ENCODE peak calls at places on chromosomes 3 and 15, in four cellular contexts. Y is tibial artery; M is IMR-90; G is naive thymus-derived CD4-positive, alpha-beta T cell. I is an unnamed sample. For H3K9me3, the result is how much of the 10 kb centered on the place peaks cover.

GRCh38 chr3:195080125-195080524 is 190.8 kb downstream of the XXYLT1 start:
- DNase-seq in Y (no peak), M (no peak), G (no peak), I (no peak)

GRCh38 chr3:123412076-123412475 is 36.8 kb downstream of the ADCY5 start:
- DNase-seq in Y (no peak), M (no peak), G (no peak), I (no peak)

GRCh38 chr3:72177075-72178050 is 392.4 kb upstream of the PROK2 start:
- DNase-seq in G (peak), M (peak), Y (peak), I (no peak)

GRCh38 chr15:68687136-68687735 is 108.4 kb downstream of the CORO2B start:
- DNase-seq in G (no peak), Y (peak), M (no peak), I (no peak)

GRCh38 chr15:47333758-47334157 is 383.5 kb upstream of the SEMA6D start:
- DNase-seq in M (peak), G (no peak), Y (no peak), I (no peak)

GRCh38 chr15:90869601-90870353 is 1.4 kb downstream of the FURIN start:
- DNase-seq in M (peak), Y (peak), G (no peak), I (no peak)

GRCh38 chr3:62926494-62926893 is 51.3 kb upstream of the CADPS start:
- DNase-seq in G (no peak), Y (no peak), M (no peak), I (no peak)

GRCh38 chr3:88957751-88958452 is 149.5 kb upstream of the EPHA3 start:
- DNase-seq in M (peak), Y (no peak), G (no peak), I (no peak)

GRCh38 chr3:187739561-187740445 is 5.5 kb downstream of the BCL6 start:
- DNase-seq in Y (peak), G (peak), M (peak), I (peak)

GRCh38 chr3:101941253-101942039 is 92.1 kb downstream of the NFKBIZ start:
- DNase-seq in Y (no peak), G (no peak), M (peak), I (no peak)

GRCh38 chr3:125118600-125118999 is 62.8 kb upstream of the HEG1 start:
- DNase-seq in Y (no peak), M (no peak), G (no peak), I (no peak)

GRCh38 chr15:40103124-40103858 is 5.4 kb downstream of the BMF start:
- DNase-seq in G (no peak), M (peak), Y (peak), I (no peak)

GRCh38 chr3:188562163-188562562 is 408.2 kb downstream of the LPP start:
- DNase-seq in Y (no peak), M (no peak), G (no peak), I (no peak)

GRCh38 chr3:120090422-120090821 is 3.8 kb downstream of the GSK3B start:
- DNase-seq in G (no peak), Y (no peak), M (no peak), I (no peak)

GRCh38 chr3:13229291-13229949 is 156.2 kb upstream of the IQSEC1 start:
- DNase-seq in M (peak), G (peak), Y (no peak), I (no peak)

GRCh38 chr3:41234823-41235722 is 35.8 kb downstream of the CTNNB1 start:
- DNase-seq in M (peak), G (no peak), Y (no peak), I (no peak)

GRCh38 chr3:187211532-187212274 is 14.4 kb downstream of the RTP1 start:
- DNase-seq in M (peak), Y (no peak), G (no peak), I (no peak)

GRCh38 chr15:49315543-49315942 is 107.5 kb upstream of the FGF7 start:
- DNase-seq in Y (no peak), G (no peak), M (no peak), I (no peak)

GRCh38 chr15:85330941-85331588 is 49.3 kb upstream of the AKAP13 start:
- DNase-seq in G (peak), Y (peak), M (peak), I (peak)

GRCh38 chr3:177337548-177338331 is 140.5 kb upstream of the TBL1XR1 start:
- DNase-seq in Y (no peak), M (peak), G (no peak), I (no peak)

GRCh38 chr3:182491571-182491970 is 301.7 kb upstream of the ATP11B start:
- DNase-seq in Y (no peak), G (no peak), M (no peak), I (no peak)

GRCh38 chr15:53454843-53455721 is 304.4 kb downstream of the WDR72 start:
- DNase-seq in M (no peak), Y (no peak), G (no peak), I (no peak)

GRCh38 chr3:150227839-150228238 is 180.3 kb upstream of the TSC22D2 start:
- DNase-seq in M (peak), Y (no peak), G (no peak), I (no peak)

GRCh38 chr15:66798426-66799061 is 96.5 kb downstream of the SMAD6 start:
- DNase-seq in M (peak), G (no peak), Y (peak), I (no peak)

GRCh38 chr3:115784739-115785571 is 161.6 kb downstream of the GAP43 start:
- DNase-seq in G (no peak), Y (no peak), M (peak), I (no peak)

GRCh38 chr3:136805795-136806194 is 13.1 kb upstream of the SLC35G2 start:
- DNase-seq in M (no peak), Y (no peak), G (no peak), I (no peak)

GRCh38 chr15:47516576-47517371 is 200.5 kb upstream of the SEMA6D start:
- DNase-seq in M (peak), Y (no peak), G (no peak), I (no peak)

GRCh38 chr3:124504332-124505059 is 225.8 kb upstream of the UMPS start:
- DNase-seq in G (no peak), Y (peak), M (peak), I (no peak)

GRCh38 chr3:11542551-11542950 is 101.2 kb downstream of the VGLL4 start:
- DNase-seq in M (no peak), G (no peak), Y (no peak), I (no peak)

GRCh38 chr3:143551790-143552189 is 296.5 kb downstream of the SLC9A9 start:
- DNase-seq in M (no peak), Y (no peak), G (no peak), I (no peak)

GRCh38 chr3:129592362-129593150 is 13.9 kb downstream of the PLXND1 start:
- DNase-seq in G (no peak), M (no peak), Y (peak), I (no peak)

GRCh38 chr3:197186887-197187588 is 111.4 kb downstream of the DLG1 start:
- DNase-seq in M (peak), G (peak), Y (no peak), I (no peak)

GRCh38 chr3:151345854-151346253 is 16.5 kb upstream of the P2RY13 start:
- DNase-seq in G (no peak), Y (no peak), M (peak), I (no peak)

GRCh38 chr3:160941885-160942494 is 163.2 kb downstream of the B3GALNT1 start:
- DNase-seq in G (peak), M (peak), Y (no peak), I (peak)

GRCh38 chr3:180177255-180177654 is 140.5 kb upstream of the PEX5L start:
- DNase-seq in M (no peak), G (no peak), Y (no peak), I (no peak)

GRCh38 chr3:180282386-180282785 is 245.6 kb upstream of the PEX5L start:
- DNase-seq in Y (no peak), G (no peak), M (no peak), I (no peak)

GRCh38 chr15:81337713-81338157 is 13.8 kb upstream of the STARD5 start:
- DNase-seq in Y (no peak), M (no peak), G (no peak), I (no peak)

GRCh38 chr15:80228959-80229610 is 22.9 kb downstream of the CTXND1 start:
- DNase-seq in G (no peak), Y (no peak), M (peak), I (no peak)

DNA sequence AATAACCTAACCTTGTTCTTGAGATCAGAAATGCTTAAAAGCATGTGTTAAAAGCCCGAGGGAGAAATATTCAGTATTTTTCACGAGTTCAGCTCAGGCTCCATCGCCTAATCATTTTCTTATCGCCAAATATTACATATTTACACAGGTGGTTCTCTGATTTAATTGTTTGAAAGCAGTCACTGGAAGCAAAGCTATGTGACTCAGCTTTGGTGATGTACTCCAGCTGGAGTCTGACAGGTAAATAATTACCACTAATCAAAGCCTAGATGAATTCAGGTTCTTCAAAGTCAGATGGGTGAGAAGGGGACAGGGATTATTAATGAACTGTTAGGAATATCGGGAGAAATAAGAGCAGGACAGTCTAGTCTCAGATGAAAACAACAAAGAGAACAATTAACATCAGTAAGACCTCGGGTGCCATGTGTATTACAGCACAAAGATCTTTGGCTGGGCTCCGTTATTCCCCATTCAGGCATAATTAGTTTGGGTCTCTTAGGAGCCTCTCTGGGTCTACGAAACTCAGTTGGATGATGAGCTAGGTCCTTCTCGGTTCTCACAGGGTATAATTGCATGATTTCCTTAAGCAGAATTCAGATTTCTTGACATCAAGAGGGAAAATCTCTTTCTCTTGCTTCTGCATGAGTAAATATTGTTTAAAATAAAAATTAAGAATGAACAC is 331.8 kb upstream of the ADAMTS9 start:
- DNase-seq in Y (no peak), G (no peak), M (no peak), I (no peak)
- H3K9me3 ChIP-seq in Y (under half), G (under half), M (under half), I (under half)

GRCh38 chr15:27868828-27869404 is 230.2 kb downstream of the OCA2 start:
- DNase-seq in M (no peak), G (no peak), Y (no peak), I (no peak)
- H3K9me3 ChIP-seq in M (under half), G (under half), Y (under half), I (under half)

DNA sequence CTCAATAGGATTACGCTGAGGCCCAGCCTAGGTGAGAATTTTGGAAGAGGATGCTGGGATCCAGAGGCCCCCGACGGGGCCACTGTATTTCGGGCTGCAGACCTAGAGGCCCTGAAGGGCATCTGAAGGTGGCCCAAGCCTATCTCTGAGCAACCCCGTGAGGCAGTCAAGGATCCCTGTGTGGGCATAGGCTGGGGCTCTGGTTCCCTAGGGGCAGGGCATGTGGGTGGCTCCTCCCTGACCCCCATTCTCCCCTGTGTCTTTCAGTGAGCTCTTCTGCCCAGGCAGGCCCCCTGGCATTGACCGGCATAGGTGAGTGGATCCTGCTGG is 216.0 kb downstream of the SNRPN start:
- DNase-seq in M (no peak), Y (no peak), G (no peak), I (peak)
- H3K9me3 ChIP-seq in M (under half), Y (under half), G (under half), I (under half)

GRCh38 chr15:24621630-24622215 is 53.9 kb upstream of the NPAP1 start:
- DNase-seq in M (no peak), G (no peak), Y (no peak), I (no peak)
- H3K9me3 ChIP-seq in M (under half), G (under half), Y (under half), I (under half)

GRCh38 chr3:171323934-171324535 is 136.2 kb downstream of the TNIK start:
- DNase-seq in Y (no peak), M (peak), G (no peak), I (no peak)
- H3K9me3 ChIP-seq in Y (under half), M (under half), G (under half), I (under half)

I was measured in T-helper 17 cell.